ENCODE peak calls at places on chromosomes 6 and 20, in nine cellular contexts. M, H, F, O, V, R, I, Y and N are unnamed samples.

GRCh38 chr6:71226151-71226550 is 62.5 kb upstream of the OGFRL1 start:
- DNase-seq in M (no peak), H (no peak), F (no peak), O (no peak), V (no peak), R (no peak), I (no peak), Y (no peak), N (no peak)

GRCh38 chr6:150072201-150072600 is 3.3 kb upstream of the ULBP3 start:
- DNase-seq in M (peak; percentile 57), H (peak; percentile 60), F (peak; percentile 85), O (peak; percentile 42), V (no peak), R (peak; percentile 16), I (peak; percentile 70), Y (peak; percentile 91), N (no peak)

GRCh38 chr6:57423468-57423867 is 106.0 kb downstream of the PRIM2 start:
- DNase-seq in M (no peak), H (no peak), F (no peak), O (peak; percentile 65), V (no peak), R (no peak), I (no peak), Y (no peak), N (no peak)

GRCh38 chr6:29968130-29968529 is 25.8 kb downstream of the HLA-A start:
- DNase-seq in M (peak; percentile 60), H (no peak), F (peak; percentile 79), O (no peak), V (no peak), R (peak; percentile 41), I (peak; percentile 50), Y (peak; percentile 31), N (no peak)

GRCh38 chr6:135083992-135084915 is 29.6 kb upstream of the HBS1L start:
- DNase-seq in M (no peak), H (no peak), F (no peak), O (no peak), V (no peak), R (no peak), I (no peak), Y (no peak), N (no peak)

GRCh38 chr20:57323034-57323433 is 6.6 kb upstream of the SPO11 start:
- DNase-seq in M (peak; percentile 2), H (no peak), F (peak; percentile 81), O (peak; percentile 1), V (peak; percentile 20), R (no peak), I (peak; percentile 93), Y (peak; percentile 93), N (peak; percentile 60)

GRCh38 chr20:62337558-62338293 is 29.4 kb downstream of the LAMA5 start:
- DNase-seq in M (no peak), H (no peak), F (no peak), O (no peak), V (no peak), R (no peak), I (no peak), Y (no peak), N (no peak)

GRCh38 chr20:18077157-18077556 is 19.4 kb upstream of the OVOL2 start:
- DNase-seq in M (no peak), H (no peak), F (no peak), O (no peak), V (no peak), R (no peak), I (no peak), Y (peak; percentile 20), N (no peak)

GRCh38 chr6:162637317-162637716 is 90.2 kb downstream of the PRKN start:
- DNase-seq in M (no peak), H (no peak), F (no peak), O (no peak), V (no peak), R (no peak), I (no peak), Y (no peak), N (no peak)

GRCh38 chr20:62837091-62837490 is 20.2 kb downstream of the COL9A3 start:
- DNase-seq in M (no peak), H (no peak), F (no peak), O (no peak), V (no peak), R (no peak), I (no peak), Y (no peak), N (no peak)

GRCh38 chr6:25981529-25982263 is 19.1 kb downstream of the TRIM38 start:
- DNase-seq in M (no peak), H (no peak), F (no peak), O (no peak), V (no peak), R (no peak), I (no peak), Y (no peak), N (no peak)

GRCh38 chr6:28858963-28859362 is 64.8 kb downstream of the TRIM27 start:
- DNase-seq in M (no peak), H (no peak), F (peak; percentile 70), O (no peak), V (no peak), R (no peak), I (no peak), Y (no peak), N (no peak)

GRCh38 chr6:44142835-44143234 is 15.5 kb downstream of the TMEM63B start:
- DNase-seq in M (no peak), H (no peak), F (no peak), O (no peak), V (no peak), R (no peak), I (no peak), Y (no peak), N (no peak)

GRCh38 chr6:33454009-33454946 is at the start of gene ZBTB9:
- DNase-seq in M (peak; percentile 96), H (peak; percentile 93), F (peak; percentile 98), O (peak; percentile 97), V (peak; percentile 95), R (peak; percentile 96), I (peak; percentile 99), Y (peak; percentile 99), N (peak; percentile 92)

GRCh38 chr6:30612213-30612612 is 4.8 kb downstream of the PPP1R10 start:
- DNase-seq in M (peak; percentile 59), H (no peak), F (peak; percentile 45), O (peak; percentile 43), V (no peak), R (peak; percentile 57), I (no peak), Y (no peak), N (no peak)

GRCh38 chr6:119077643-119078448 is 618 bp downstream of the FAM184A start:
- DNase-seq in M (peak; percentile 8), H (peak; percentile 62), F (peak; percentile 27), O (no peak), V (peak; percentile 40), R (no peak), I (peak; percentile 36), Y (peak; percentile 87), N (peak; percentile 70)
- TF ChIP-seq CTCF in M (no peak), H (peak; percentile 26), F (no peak), O (no peak), V (no peak), R (no peak), I (no peak), Y (no peak), N (peak; percentile 40)

GRCh38 chr6:72250664-72251063 is 364.3 kb downstream of the RIMS1 start:
- DNase-seq in M (peak; percentile 18), H (no peak), F (no peak), O (peak; percentile 21), V (no peak), R (peak; percentile 31), I (no peak), Y (no peak), N (no peak)

GRCh38 chr6:72245565-72245964 is 359.2 kb downstream of the RIMS1 start:
- DNase-seq in M (no peak), H (no peak), F (peak; percentile 1), O (no peak), V (no peak), R (peak; percentile 3), I (no peak), Y (no peak), N (no peak)

GRCh38 chr6:72248621-72249020 is 362.3 kb downstream of the RIMS1 start:
- DNase-seq in M (no peak), H (no peak), F (no peak), O (no peak), V (no peak), R (peak; percentile 5), I (no peak), Y (no peak), N (no peak)

GRCh38 chr6:72246926-72247325 is 360.6 kb downstream of the RIMS1 start:
- DNase-seq in M (no peak), H (no peak), F (peak; percentile 0), O (no peak), V (no peak), R (peak; percentile 15), I (peak; percentile 1), Y (no peak), N (no peak)
- TF ChIP-seq CTCF in M (no peak), H (no peak), F (peak; percentile 4), O (peak; percentile 24), V (no peak), R (no peak), I (no peak), Y (no peak), N (no peak)

GRCh38 chr20:38649275-38649891 is 47.8 kb downstream of the ARHGAP40 start:
- DNase-seq in M (peak; percentile 48), H (no peak), F (peak; percentile 37), O (peak; percentile 23), V (peak; percentile 36), R (no peak), I (peak; percentile 50), Y (no peak), N (no peak)
- TF ChIP-seq CTCF in M (peak; percentile 56), H (no peak), F (peak; percentile 56), O (peak; percentile 74), V (peak; percentile 47), R (peak; percentile 30), I (peak; percentile 60), Y (no peak), N (peak; percentile 63)

GRCh38 chr20:21028436-21028835 is 77.7 kb downstream of the LINC00237 start:
- DNase-seq in M (no peak), H (no peak), F (no peak), O (no peak), V (no peak), R (no peak), I (no peak), Y (no peak), N (no peak)

GRCh38 chr20:21028921-21029320 is 77.2 kb downstream of the LINC00237 start:
- DNase-seq in M (no peak), H (no peak), F (no peak), O (no peak), V (no peak), R (no peak), I (no peak), Y (no peak), N (no peak)

GRCh38 chr20:21029356-21029755 is 76.8 kb downstream of the LINC00237 start:
- DNase-seq in M (no peak), H (no peak), F (no peak), O (no peak), V (no peak), R (no peak), I (no peak), Y (no peak), N (no peak)

GRCh38 chr20:21026951-21027350 is 79.2 kb downstream of the LINC00237 start:
- DNase-seq in M (no peak), H (no peak), F (no peak), O (no peak), V (no peak), R (no peak), I (no peak), Y (no peak), N (no peak)

DNA sequence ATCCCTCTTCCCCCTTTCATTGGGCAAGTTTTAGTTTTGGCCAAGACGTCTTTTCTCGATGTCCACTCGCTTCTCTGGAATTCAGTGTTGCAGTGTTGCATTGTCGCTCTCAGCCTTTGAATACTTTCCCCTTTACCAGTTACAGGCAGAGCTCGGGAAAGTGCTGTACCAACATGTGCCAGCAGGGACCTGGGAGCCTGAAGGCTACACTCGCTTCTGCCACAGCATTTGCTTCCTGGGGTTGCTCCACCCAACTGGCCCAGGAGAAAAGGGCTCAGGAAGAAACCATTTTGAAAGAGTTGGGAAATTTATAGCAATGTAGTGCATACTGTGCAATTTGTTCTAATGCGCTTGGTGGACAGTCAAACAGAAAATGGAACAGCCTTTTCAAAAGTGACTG is 78.6 kb downstream of the LINC00237 start:
- DNase-seq in M (peak; percentile 1), H (no peak), F (peak; percentile 1), O (peak; percentile 4), V (peak; percentile 11), R (no peak), I (no peak), Y (no peak), N (no peak)
- TF ChIP-seq CTCF in M (no peak), H (no peak), F (no peak), O (peak; percentile 20), V (peak; percentile 23), R (no peak), I (no peak), Y (no peak), N (peak; percentile 57)